ENCODE peak calls at places on chromosomes 5 and 9, in four cellular contexts. One of them, this sample, is unnamed. For H3K36me3, the result is how much of the 10 kb centered on the place peaks cover.

GRCh38 chr9:90140131-90140818 is 502.3 kb downstream of the DIRAS2 start:
- DNase-seq in fibroblast of lung: no peak
- DNase-seq in cardiac muscle cell: no peak
- DNase-seq in IMR-90: no peak
- DNase-seq in this sample: no peak

GRCh38 chr9:35650341-35651158 is at the start of gene SIT1:
- DNase-seq in fibroblast of lung: no peak
- DNase-seq in IMR-90: no peak
- DNase-seq in cardiac muscle cell: no peak
- DNase-seq in this sample: no peak

GRCh38 chr9:26159575-26160392 is 481.5 kb upstream of the TUSC1 start:
- DNase-seq in fibroblast of lung: no peak
- DNase-seq in cardiac muscle cell: no peak
- DNase-seq in IMR-90: peak
- DNase-seq in this sample: peak

GRCh38 chr5:1322036-1322903 is 22.6 kb downstream of the CLPTM1L start:
- DNase-seq in IMR-90: no peak
- DNase-seq in cardiac muscle cell: no peak
- DNase-seq in fibroblast of lung: no peak
- DNase-seq in this sample: no peak

GRCh38 chr5:11981986-11982385 is 77.7 kb upstream of the CTNND2 start:
- DNase-seq in cardiac muscle cell: no peak
- DNase-seq in fibroblast of lung: no peak
- DNase-seq in IMR-90: no peak
- DNase-seq in this sample: no peak

GRCh38 chr5:129973716-129974426 is 69.6 kb downstream of the CHSY3 start:
- DNase-seq in cardiac muscle cell: peak
- DNase-seq in fibroblast of lung: peak
- DNase-seq in IMR-90: peak
- DNase-seq in this sample: no peak

GRCh38 chr9:78543353-78543752 is 246.4 kb downstream of the PSAT1 start:
- DNase-seq in cardiac muscle cell: no peak
- DNase-seq in IMR-90: no peak
- DNase-seq in fibroblast of lung: no peak
- DNase-seq in this sample: no peak

GRCh38 chr5:79956173-79956670 is 34.8 kb downstream of the MTX3 start:
- DNase-seq in fibroblast of lung: peak
- DNase-seq in cardiac muscle cell: peak
- DNase-seq in IMR-90: peak
- DNase-seq in this sample: no peak

GRCh38 chr5:140868721-140869554 is at the start of gene PCDHA11:
- DNase-seq in cardiac muscle cell: peak
- DNase-seq in IMR-90: no peak
- DNase-seq in fibroblast of lung: no peak
- DNase-seq in this sample: no peak

GRCh38 chr5:32507738-32508434 is 63.3 kb upstream of the ZFR start:
- DNase-seq in IMR-90: peak
- DNase-seq in cardiac muscle cell: peak
- DNase-seq in fibroblast of lung: peak
- DNase-seq in this sample: no peak

GRCh38 chr9:114031948-114032688 is 46.0 kb downstream of the AMBP start:
- DNase-seq in fibroblast of lung: no peak
- DNase-seq in cardiac muscle cell: no peak
- DNase-seq in IMR-90: no peak
- DNase-seq in this sample: no peak

GRCh38 chr5:79489773-79490172 is 24.2 kb downstream of the HOMER1 start:
- DNase-seq in IMR-90: no peak
- DNase-seq in fibroblast of lung: no peak
- DNase-seq in cardiac muscle cell: no peak
- DNase-seq in this sample: no peak

GRCh38 chr9:14309403-14309802 is 4.5 kb downstream of the NFIB start:
- DNase-seq in IMR-90: peak
- DNase-seq in fibroblast of lung: peak
- DNase-seq in cardiac muscle cell: peak
- DNase-seq in this sample: no peak

GRCh38 chr5:126868961-126869451 is 92.1 kb downstream of the LMNB1 start:
- DNase-seq in fibroblast of lung: peak
- DNase-seq in cardiac muscle cell: peak
- DNase-seq in IMR-90: peak
- DNase-seq in this sample: no peak

DNA sequence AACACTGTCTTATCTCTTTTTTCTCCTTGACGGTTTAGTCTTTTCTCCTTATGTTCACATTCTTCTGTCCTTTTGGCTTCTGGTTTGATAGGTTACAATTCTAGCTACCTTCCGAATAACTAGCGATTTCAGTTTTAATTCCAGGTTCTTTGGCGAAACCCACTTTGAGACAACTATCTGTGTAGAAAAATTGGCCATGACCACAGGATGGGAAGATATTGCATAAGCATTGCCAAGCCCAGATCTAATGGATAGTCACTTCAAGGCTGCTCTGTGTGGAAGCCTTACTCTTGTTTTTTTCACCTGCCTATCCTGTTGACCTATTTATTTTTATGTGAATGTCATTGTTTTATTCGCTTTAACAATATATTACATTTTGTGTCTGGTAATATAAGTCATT is 5.2 kb downstream of the ZNF189 start:
- DNase-seq in cardiac muscle cell: no peak
- DNase-seq in IMR-90: no peak
- DNase-seq in fibroblast of lung: no peak
- DNase-seq in this sample: no peak
- H3K36me3 ChIP-seq in cardiac muscle cell: half or more
- H3K36me3 ChIP-seq in IMR-90: under half
- H3K36me3 ChIP-seq in fibroblast of lung: under half
- H3K36me3 ChIP-seq in this sample: half or more

DNA sequence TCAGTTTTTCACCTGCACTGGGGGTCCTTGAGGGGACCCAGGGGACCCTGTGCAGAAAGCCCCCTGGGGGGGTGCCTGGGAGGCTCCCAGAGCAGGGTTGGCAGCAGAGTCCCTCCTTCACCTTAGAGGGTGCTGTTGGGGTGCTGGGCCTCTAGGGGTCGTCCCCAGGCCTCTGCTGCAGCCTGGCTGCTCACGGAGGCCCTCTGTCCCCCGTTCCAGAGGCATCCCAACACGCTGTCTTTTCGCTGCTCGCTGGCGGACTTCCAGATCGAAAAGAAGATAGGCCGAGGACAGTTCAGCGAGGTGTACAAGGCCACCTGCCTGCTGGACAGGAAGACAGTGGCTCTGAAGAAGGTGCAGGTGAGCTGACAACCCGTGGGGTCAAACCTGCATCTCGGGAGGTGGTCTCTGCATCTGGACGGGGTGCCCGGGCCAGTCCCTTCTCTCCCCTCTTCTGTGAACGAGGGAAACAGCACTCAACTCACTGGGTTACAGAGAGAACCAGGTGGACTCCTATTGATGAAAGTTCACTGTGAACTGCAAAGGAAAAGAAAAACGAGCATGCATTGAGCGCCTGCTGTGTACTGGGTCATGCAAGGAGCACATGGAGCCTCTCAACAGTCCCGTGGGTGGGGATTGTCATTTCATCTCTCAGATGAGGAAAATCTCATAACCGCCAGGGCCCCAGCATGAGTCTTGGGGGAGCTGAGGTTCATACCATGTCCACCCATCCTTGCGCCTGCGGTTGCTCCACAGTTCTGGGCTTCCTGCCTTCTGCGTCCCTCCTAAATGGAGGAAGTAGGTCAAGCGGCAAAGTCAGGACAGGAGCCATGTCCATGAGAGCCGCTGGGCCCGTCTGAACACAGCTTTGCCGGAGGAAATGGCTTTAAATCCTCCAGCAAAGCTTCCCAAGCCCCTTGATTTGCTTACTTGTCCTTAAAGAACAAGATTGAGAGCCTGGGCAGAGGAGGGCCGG is 54.8 kb downstream of the NEK6 start:
- DNase-seq in cardiac muscle cell: no peak
- DNase-seq in IMR-90: no peak
- DNase-seq in fibroblast of lung: no peak
- DNase-seq in this sample: no peak
- H3K36me3 ChIP-seq in cardiac muscle cell: under half
- H3K36me3 ChIP-seq in IMR-90: half or more
- H3K36me3 ChIP-seq in fibroblast of lung: under half
- H3K36me3 ChIP-seq in this sample: under half

GRCh38 chr9:108911820-108912219 is 22.1 kb downstream of the ELP1 start:
- DNase-seq in cardiac muscle cell: no peak
- DNase-seq in IMR-90: no peak
- DNase-seq in fibroblast of lung: no peak
- DNase-seq in this sample: no peak
- H3K36me3 ChIP-seq in cardiac muscle cell: half or more
- H3K36me3 ChIP-seq in IMR-90: under half
- H3K36me3 ChIP-seq in fibroblast of lung: under half
- H3K36me3 ChIP-seq in this sample: under half

GRCh38 chr5:72326298-72326649 is 6.1 kb downstream of the PTCD2 start:
- DNase-seq in IMR-90: no peak
- DNase-seq in fibroblast of lung: no peak
- DNase-seq in cardiac muscle cell: no peak
- DNase-seq in this sample: peak

GRCh38 chr5:72330712-72331111 is 10.5 kb downstream of the PTCD2 start:
- DNase-seq in fibroblast of lung: no peak
- DNase-seq in IMR-90: no peak
- DNase-seq in cardiac muscle cell: no peak
- DNase-seq in this sample: no peak

GRCh38 chr5:72328172-72328571 is 8.0 kb downstream of the PTCD2 start:
- DNase-seq in fibroblast of lung: peak
- DNase-seq in IMR-90: peak
- DNase-seq in cardiac muscle cell: peak
- DNase-seq in this sample: peak

GRCh38 chr5:72324186-72324825 is 4.1 kb downstream of the PTCD2 start:
- DNase-seq in cardiac muscle cell: no peak
- DNase-seq in fibroblast of lung: peak
- DNase-seq in IMR-90: no peak
- DNase-seq in this sample: no peak

DNA sequence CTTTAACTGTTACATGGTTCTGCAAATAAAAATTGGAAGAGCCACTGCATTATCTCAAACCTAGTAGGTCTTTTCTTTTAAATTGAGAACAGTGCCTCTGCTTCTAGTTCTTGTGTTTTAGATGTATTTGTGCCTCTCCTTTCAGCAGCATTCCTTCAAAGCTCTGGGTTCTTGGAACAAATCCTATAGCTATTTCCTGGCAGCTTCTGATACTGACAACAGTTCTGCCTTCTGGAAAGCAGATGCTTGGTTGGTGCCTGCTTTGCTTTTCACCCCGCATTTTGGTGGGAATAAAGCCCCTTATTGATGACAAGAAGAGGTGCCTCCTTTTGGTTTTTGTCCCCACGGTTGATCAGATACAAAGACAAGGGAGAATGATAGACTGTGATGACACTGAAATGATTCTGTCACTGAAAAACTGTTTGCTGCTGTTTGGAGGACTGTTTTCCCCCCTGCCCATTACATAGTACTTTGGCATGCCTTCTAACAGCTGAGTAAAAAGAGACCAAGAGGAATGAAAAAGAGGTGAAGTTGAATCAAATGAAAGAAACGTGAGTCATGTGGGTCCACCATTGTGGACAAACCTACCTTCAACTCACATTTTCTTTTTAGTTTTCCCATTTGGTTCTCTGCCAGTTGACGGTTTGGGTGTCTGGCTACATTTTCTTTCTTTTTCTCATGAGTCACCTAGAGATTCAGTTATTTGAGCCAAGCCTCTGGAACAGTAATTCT is 5.6 kb downstream of the PTCD2 start:
- DNase-seq in fibroblast of lung: peak
- DNase-seq in cardiac muscle cell: peak
- DNase-seq in IMR-90: peak
- DNase-seq in this sample: no peak
- H3K36me3 ChIP-seq in fibroblast of lung: under half
- H3K36me3 ChIP-seq in cardiac muscle cell: under half
- H3K36me3 ChIP-seq in IMR-90: under half
- H3K36me3 ChIP-seq in this sample: under half

GRCh38 chr9:128617943-128618342 is 38.7 kb downstream of the DYNC2I2 start:
- DNase-seq in fibroblast of lung: no peak
- DNase-seq in cardiac muscle cell: no peak
- DNase-seq in IMR-90: no peak
- DNase-seq in this sample: no peak

GRCh38 chr9:128615571-128615970 is 41.1 kb downstream of the DYNC2I2 start:
- DNase-seq in IMR-90: no peak
- DNase-seq in fibroblast of lung: no peak
- DNase-seq in cardiac muscle cell: no peak
- DNase-seq in this sample: no peak

GRCh38 chr9:128621730-128622455 is 34.8 kb downstream of the DYNC2I2 start:
- DNase-seq in cardiac muscle cell: no peak
- DNase-seq in fibroblast of lung: no peak
- DNase-seq in IMR-90: no peak
- DNase-seq in this sample: no peak

GRCh38 chr9:128619127-128619526 is 37.5 kb downstream of the DYNC2I2 start:
- DNase-seq in fibroblast of lung: no peak
- DNase-seq in cardiac muscle cell: no peak
- DNase-seq in IMR-90: no peak
- DNase-seq in this sample: no peak

GRCh38 chr9:128619779-128620178 is 36.9 kb downstream of the DYNC2I2 start:
- DNase-seq in IMR-90: no peak
- DNase-seq in fibroblast of lung: no peak
- DNase-seq in cardiac muscle cell: no peak
- DNase-seq in this sample: no peak
- H3K36me3 ChIP-seq in IMR-90: half or more
- H3K36me3 ChIP-seq in fibroblast of lung: under half
- H3K36me3 ChIP-seq in cardiac muscle cell: half or more
- H3K36me3 ChIP-seq in this sample: half or more

GRCh38 chr5:87392170-87392569 is 20.6 kb downstream of the CCNH start:
- DNase-seq in fibroblast of lung: no peak
- DNase-seq in IMR-90: no peak
- DNase-seq in cardiac muscle cell: no peak
- DNase-seq in this sample: no peak

GRCh38 chr5:87394407-87394806 is 18.3 kb downstream of the CCNH start:
- DNase-seq in fibroblast of lung: peak
- DNase-seq in IMR-90: peak
- DNase-seq in cardiac muscle cell: peak
- DNase-seq in this sample: no peak

GRCh38 chr5:87390075-87390474 is 22.7 kb downstream of the CCNH start:
- DNase-seq in cardiac muscle cell: no peak
- DNase-seq in fibroblast of lung: no peak
- DNase-seq in IMR-90: no peak
- DNase-seq in this sample: peak

GRCh38 chr5:87390576-87391199 is 22.0 kb downstream of the CCNH start:
- DNase-seq in fibroblast of lung: peak
- DNase-seq in IMR-90: peak
- DNase-seq in cardiac muscle cell: peak
- DNase-seq in this sample: no peak

DNA sequence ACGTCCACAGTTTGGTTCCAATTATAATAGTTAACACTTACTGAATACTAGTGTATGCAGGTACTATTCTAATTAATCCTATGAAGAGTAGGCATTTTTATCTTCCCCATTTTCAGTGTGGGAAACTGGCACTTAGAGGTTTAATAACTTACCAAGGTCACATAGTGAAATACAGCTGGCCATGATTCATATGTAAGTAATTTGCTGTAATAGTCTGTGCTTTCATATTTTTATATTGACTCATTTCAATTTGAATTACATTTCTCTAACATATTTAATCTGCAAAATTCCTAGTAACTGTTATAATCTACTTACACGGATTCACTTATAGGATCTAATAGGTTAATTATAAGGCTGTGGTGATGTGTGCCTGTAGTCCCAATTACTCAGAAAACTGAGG is 19.4 kb downstream of the CCNH start:
- DNase-seq in fibroblast of lung: peak
- DNase-seq in cardiac muscle cell: peak
- DNase-seq in IMR-90: peak
- DNase-seq in this sample: no peak
- H3K36me3 ChIP-seq in fibroblast of lung: under half
- H3K36me3 ChIP-seq in cardiac muscle cell: half or more
- H3K36me3 ChIP-seq in IMR-90: under half
- H3K36me3 ChIP-seq in this sample: under half

GRCh38 chr9:99142275-99142674 is 37.4 kb downstream of the TGFBR1 start:
- DNase-seq in cardiac muscle cell: no peak
- DNase-seq in IMR-90: no peak
- DNase-seq in fibroblast of lung: no peak
- DNase-seq in this sample: no peak
- H3K36me3 ChIP-seq in cardiac muscle cell: under half
- H3K36me3 ChIP-seq in IMR-90: half or more
- H3K36me3 ChIP-seq in fibroblast of lung: under half
- H3K36me3 ChIP-seq in this sample: under half